ENCODE peak calls at places on chromosome 13, in seven cellular contexts. H, Y, J, N, R, B and W are unnamed samples.

GRCh38 chr13:54449922-54450321 is 1421.3 kb downstream of the OLFM4 start:
- DNase-seq in N (no peak), H (no peak), R (no peak), Y (no peak), B (no peak), J (no peak), W (no peak)

GRCh38 chr13:34152996-34153395 is 335.0 kb downstream of the RFC3 start:
- DNase-seq in B (no peak), N (no peak), J (no peak), Y (no peak), R (no peak), H (no peak), W (no peak)

GRCh38 chr13:106156468-106156867 is 379.0 kb downstream of the EFNB2 start:
- DNase-seq in Y (no peak), N (no peak), R (no peak), B (no peak), J (peak; percentile 87), H (no peak), W (no peak)

GRCh38 chr13:62702502-62702901 is 1286.9 kb upstream of the PCDH20 start:
- DNase-seq in B (no peak), Y (no peak), J (no peak), N (no peak), R (no peak), H (no peak), W (no peak)

GRCh38 chr13:26133286-26133685 is 81.5 kb upstream of the SHISA2 start:
- DNase-seq in H (no peak), N (no peak), R (no peak), J (no peak), Y (no peak), B (no peak), W (no peak)

GRCh38 chr13:100602472-100603142 is 14.0 kb upstream of the GGACT start:
- DNase-seq in H (no peak), Y (no peak), J (no peak), N (no peak), R (no peak), B (no peak), W (no peak)

GRCh38 chr13:113538689-113539058 is 45.9 kb upstream of the TFDP1 start:
- DNase-seq in H (no peak), B (no peak), R (no peak), N (no peak), J (no peak), Y (no peak), W (no peak)

GRCh38 chr13:99339736-99340392 is 32.7 kb upstream of the GPR183 start:
- DNase-seq in R (no peak), J (no peak), N (no peak), Y (no peak), H (peak; percentile 41), B (no peak), W (peak; percentile 71)

GRCh38 chr13:50670272-50670671 is 173.2 kb downstream of the DLEU7 start:
- DNase-seq in H (no peak), J (no peak), R (no peak), Y (no peak), B (no peak), N (no peak), W (no peak)

GRCh38 chr13:30744686-30745085 is 9.3 kb downstream of the ALOX5AP start:
- DNase-seq in R (no peak), B (no peak), Y (no peak), N (no peak), J (no peak), H (no peak), W (no peak)

GRCh38 chr13:35549481-35549880 is 73.0 kb upstream of the MAB21L1 start:
- DNase-seq in R (no peak), J (peak; percentile 60), H (no peak), N (peak; percentile 14), Y (no peak), B (no peak), W (no peak)